ENCODE peak calls at places on chromosomes 5 and 9, in eight cellular contexts. T is lower lobe of right lung, H is PC-9, P is cardiac fibroblast, D is heart left ventricle, V is Caco-2, I is prostate gland, W is AG10803. A is an unnamed sample.

GRCh38 chr9:120916573-120916972 is 10.0 kb downstream of the TRAF1 start:
- DNase-seq in D (peak), H (no peak), P (peak), V (no peak), T (no peak), W (peak), I (peak), A (no peak)

GRCh38 chr9:35716236-35716635 is 15.8 kb downstream of the TLN1 start:
- DNase-seq in W (peak), P (peak), D (no peak), H (no peak), T (no peak), I (no peak), V (no peak), A (no peak)

GRCh38 chr5:93107141-93107540 is 473.9 kb downstream of the NR2F1-AS1 start:
- DNase-seq in P (no peak), V (no peak), D (no peak), I (no peak), H (no peak), T (no peak), W (no peak), A (no peak)

GRCh38 chr9:29437515-29437914 is 1864.2 kb upstream of the C9orf72 start:
- DNase-seq in D (no peak), H (no peak), W (no peak), V (no peak), P (no peak), I (no peak), T (no peak), A (no peak)

GRCh38 chr5:42848545-42848944 is 36.9 kb upstream of the SELENOP start:
- DNase-seq in T (no peak), D (no peak), P (no peak), I (no peak), H (no peak), V (no peak), W (no peak), A (no peak)

GRCh38 chr5:72347801-72348305 is 27.7 kb downstream of the PTCD2 start:
- DNase-seq in V (no peak), D (no peak), I (no peak), P (peak), T (no peak), H (peak), W (peak), A (no peak)

GRCh38 chr5:125798311-125798710 is 624.9 kb upstream of the GRAMD2B start:
- DNase-seq in D (no peak), V (no peak), T (no peak), H (no peak), W (peak), I (no peak), P (peak), A (no peak)

GRCh38 chr9:113933188-113933587 is 57.1 kb downstream of the ZNF618 start:
- DNase-seq in T (no peak), I (no peak), H (no peak), P (peak), D (no peak), V (no peak), W (no peak), A (no peak)

GRCh38 chr5:37190592-37190991 is 58.6 kb downstream of the CPLANE1 start:
- DNase-seq in D (no peak), H (peak), P (no peak), T (no peak), I (no peak), V (no peak), W (no peak), A (no peak)

GRCh38 chr9:88534456-88535225 is at the start of gene NXNL2:
- DNase-seq in W (peak), I (peak), V (peak), T (peak), D (peak), H (peak), P (peak), A (peak)

GRCh38 chr5:5494489-5495402 is 72.3 kb downstream of the ICE1 start:
- DNase-seq in W (peak), I (peak), H (no peak), V (peak), T (peak), D (peak), P (peak), A (peak)

GRCh38 chr5:179603308-179603707 is 20.2 kb downstream of the HNRNPH1 start:
- DNase-seq in I (no peak), P (no peak), W (no peak), V (no peak), T (no peak), H (no peak), D (no peak), A (no peak)

GRCh38 chr5:169081008-169081724 is 219.8 kb downstream of the SLIT3 start:
- DNase-seq in I (no peak), V (no peak), W (no peak), H (no peak), D (no peak), T (no peak), P (no peak), A (no peak)

GRCh38 chr5:24353606-24354005 is 291.2 kb downstream of the CDH10 start:
- DNase-seq in T (no peak), H (no peak), W (no peak), V (no peak), D (no peak), P (no peak), I (no peak), A (no peak)

GRCh38 chr5:67511911-67512310 is 315.3 kb upstream of the CD180 start:
- DNase-seq in V (no peak), P (no peak), W (no peak), D (no peak), H (no peak), T (no peak), I (no peak), A (no peak)

GRCh38 chr9:113274474-113275146 is 762 bp downstream of the CDC26 start:
- DNase-seq in I (peak), H (peak), W (peak), P (peak), V (no peak), T (no peak), D (no peak), A (no peak)

GRCh38 chr9:89999534-90000370 is 394.9 kb downstream of the GADD45G start:
- DNase-seq in T (peak), I (peak), D (peak), W (peak), V (peak), H (no peak), P (peak), A (no peak)

GRCh38 chr5:39100851-39101396 is 26.7 kb upstream of the RICTOR start:
- DNase-seq in D (no peak), W (peak), H (peak), I (no peak), V (no peak), T (no peak), P (peak), A (no peak)

GRCh38 chr5:109410389-109411174 is 808 bp upstream of the PJA2 start:
- DNase-seq in T (peak), P (peak), W (peak), V (peak), I (peak), H (peak), D (peak), A (peak)

GRCh38 chr5:92552206-92553160 is 1028.5 kb downstream of the NR2F1-AS1 start:
- DNase-seq in V (no peak), P (peak), W (peak), H (peak), T (no peak), I (no peak), D (no peak), A (no peak)

GRCh38 chr5:27797220-27797619 is 758.8 kb upstream of the CDH9 start:
- DNase-seq in I (no peak), H (no peak), P (no peak), V (no peak), T (no peak), W (no peak), D (no peak), A (no peak)

GRCh38 chr5:962386-962785 is 46.2 kb upstream of the NKD2 start:
- DNase-seq in I (no peak), D (peak), H (no peak), T (no peak), P (no peak), V (no peak), W (no peak), A (no peak)

GRCh38 chr9:21770877-21771560 is 31.4 kb upstream of the MTAP start:
- DNase-seq in H (no peak), D (no peak), V (no peak), W (peak), P (peak), T (no peak), I (no peak), A (no peak)

GRCh38 chr5:153907170-153907775 is 131.4 kb downstream of the FAM114A2 start:
- DNase-seq in T (no peak), D (no peak), V (no peak), I (no peak), W (peak), H (no peak), P (no peak), A (no peak)

GRCh38 chr5:72693546-72693945 is 122.9 kb upstream of the TNPO1 start:
- DNase-seq in P (no peak), I (no peak), H (no peak), D (no peak), W (no peak), V (no peak), T (no peak), A (no peak)

GRCh38 chr9:104386425-104387069 is 117.5 kb upstream of the OR13F1 start:
- DNase-seq in T (no peak), P (peak), V (no peak), W (peak), H (no peak), D (no peak), I (no peak), A (no peak)

GRCh38 chr5:158976035-158976434 is 123.7 kb downstream of the EBF1 start:
- DNase-seq in V (no peak), T (no peak), I (no peak), W (peak), D (no peak), P (peak), H (no peak), A (no peak)

GRCh38 chr5:121152411-121152810 is 688.3 kb downstream of the PRR16 start:
- DNase-seq in W (no peak), I (no peak), V (no peak), P (no peak), D (no peak), H (no peak), T (no peak), A (no peak)

GRCh38 chr9:87601175-87601574 is 103.5 kb downstream of the DAPK1 start:
- DNase-seq in V (no peak), D (peak), H (peak), I (no peak), W (no peak), T (peak), P (no peak), A (peak)

GRCh38 chr9:127883959-127884358 is 6.5 kb upstream of the AK1 start:
- DNase-seq in T (no peak), V (no peak), H (no peak), W (no peak), D (no peak), I (no peak), P (no peak), A (no peak)

GRCh38 chr9:90872835-90873294 is 71.2 kb downstream of the SYK start:
- DNase-seq in D (no peak), P (peak), I (no peak), V (no peak), T (no peak), W (peak), H (no peak), A (no peak)

GRCh38 chr5:370959-371810 is 49.7 kb downstream of the AHRR start:
- DNase-seq in H (no peak), D (no peak), V (peak), I (peak), W (peak), T (peak), P (no peak), A (peak)

GRCh38 chr9:133144142-133144886 is 19.4 kb downstream of the GBGT1 start:
- DNase-seq in H (peak), T (peak), V (peak), P (peak), D (peak), I (peak), W (peak), A (peak)

GRCh38 chr9:96158909-96159575 is 142.9 kb downstream of the HSD17B3 start:
- DNase-seq in W (peak), P (no peak), H (no peak), D (no peak), V (no peak), I (no peak), T (no peak), A (no peak)

GRCh38 chr5:85545129-85545528 is 1072.6 kb upstream of the COX7C start:
- DNase-seq in H (no peak), I (no peak), T (no peak), V (no peak), W (no peak), P (no peak), D (no peak), A (no peak)

GRCh38 chr5:77707786-77708185 is 68.4 kb downstream of the TBCA start:
- DNase-seq in D (no peak), V (no peak), T (no peak), W (no peak), P (no peak), H (no peak), I (no peak), A (no peak)

GRCh38 chr5:39167141-39167972 is 52.0 kb downstream of the FYB1 start:
- DNase-seq in W (peak), I (no peak), H (no peak), V (no peak), P (no peak), D (no peak), T (no peak), A (no peak)

DNA sequence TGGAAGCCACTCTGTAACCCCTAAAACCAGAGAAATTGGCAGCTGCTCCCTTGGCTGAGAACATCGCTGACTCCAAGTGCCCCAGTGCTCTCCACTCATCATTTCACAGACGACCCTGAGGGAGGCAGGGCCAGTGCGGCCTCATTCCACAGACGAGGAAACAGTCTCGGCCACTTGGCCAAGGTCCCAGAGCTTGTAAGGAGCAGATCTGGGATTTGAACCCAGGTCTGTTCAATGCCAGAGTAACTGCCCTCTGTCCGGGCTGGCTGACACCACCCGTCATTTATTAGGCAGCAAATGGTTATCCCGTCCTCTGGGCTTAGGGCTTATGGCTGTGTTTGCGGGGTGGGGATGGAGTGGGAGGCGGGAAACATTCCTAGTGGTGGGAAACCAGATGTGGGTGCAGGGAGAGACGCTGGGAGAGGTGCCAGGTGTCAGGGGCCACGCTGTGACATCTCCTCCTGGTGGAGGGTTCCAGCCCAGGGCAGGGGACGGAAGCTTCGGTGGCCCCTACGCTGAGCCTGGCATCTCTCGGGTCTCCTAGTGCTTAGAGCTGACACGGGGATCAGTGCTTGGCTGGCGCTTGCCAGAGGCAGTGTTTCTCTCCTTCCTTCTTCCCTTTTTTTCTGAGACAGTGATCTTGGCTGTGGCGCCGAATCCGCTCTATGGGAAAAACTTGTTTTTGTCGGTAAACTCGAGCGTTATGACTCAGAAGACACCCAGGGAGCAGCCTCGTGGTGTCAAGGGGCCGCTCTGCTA is 20.1 kb upstream of the IER5L start:
- DNase-seq in D (peak), T (no peak), V (no peak), P (peak), W (peak), H (no peak), I (no peak), A (no peak)
- TF ChIP-seq CTCF in D (peak), T (no peak), V (no peak), P (no peak), W (no peak), H (no peak), I (no peak), A (no peak)

GRCh38 chr9:14433841-14434511 is 120.0 kb upstream of the NFIB start:
- DNase-seq in T (no peak), P (peak), V (no peak), D (no peak), W (peak), I (no peak), H (peak), A (no peak)
- TF ChIP-seq CTCF in T (no peak), P (peak), V (no peak), D (peak), W (peak), I (peak), H (peak), A (no peak)

GRCh38 chr9:100595391-100596199 is 17.7 kb downstream of the CAVIN4 start:
- DNase-seq in W (peak), D (no peak), P (peak), T (no peak), V (peak), I (peak), H (no peak), A (no peak)
- TF ChIP-seq CTCF in W (peak), D (peak), P (peak), T (peak), V (peak), I (peak), H (peak), A (peak)

GRCh38 chr9:77211561-77211960 is 34.2 kb downstream of the VPS13A start:
- DNase-seq in V (no peak), W (no peak), P (no peak), T (no peak), D (no peak), I (no peak), H (no peak), A (no peak)

GRCh38 chr9:77212801-77213200 is 35.5 kb downstream of the VPS13A start:
- DNase-seq in D (no peak), H (no peak), T (no peak), V (no peak), P (no peak), W (no peak), I (no peak), A (no peak)

GRCh38 chr9:77221431-77221830 is 44.1 kb downstream of the VPS13A start:
- DNase-seq in D (no peak), H (no peak), W (no peak), T (no peak), P (no peak), V (no peak), I (no peak), A (no peak)

GRCh38 chr9:77218612-77219011 is 41.3 kb downstream of the VPS13A start:
- DNase-seq in V (no peak), I (no peak), W (peak), H (no peak), P (peak), T (no peak), D (no peak), A (no peak)

GRCh38 chr9:77215874-77216273 is 38.5 kb downstream of the VPS13A start:
- DNase-seq in W (peak), H (no peak), V (no peak), P (peak), D (no peak), T (no peak), I (no peak), A (no peak)
- TF ChIP-seq CTCF in W (peak), H (peak), V (peak), P (peak), D (peak), T (no peak), I (no peak), A (no peak)

GRCh38 chr5:156812959-156813358 is 37.1 kb upstream of the PPP1R2B start:
- DNase-seq in T (no peak), V (no peak), I (no peak), H (no peak), W (no peak), P (no peak), D (no peak), A (no peak)

GRCh38 chr5:156819967-156820581 is 30.0 kb upstream of the PPP1R2B start:
- DNase-seq in H (no peak), T (no peak), D (no peak), W (no peak), V (no peak), P (no peak), I (no peak), A (peak)

GRCh38 chr5:156819537-156819936 is 30.6 kb upstream of the PPP1R2B start:
- DNase-seq in W (no peak), P (no peak), V (no peak), T (no peak), H (no peak), D (no peak), I (no peak), A (no peak)

DNA sequence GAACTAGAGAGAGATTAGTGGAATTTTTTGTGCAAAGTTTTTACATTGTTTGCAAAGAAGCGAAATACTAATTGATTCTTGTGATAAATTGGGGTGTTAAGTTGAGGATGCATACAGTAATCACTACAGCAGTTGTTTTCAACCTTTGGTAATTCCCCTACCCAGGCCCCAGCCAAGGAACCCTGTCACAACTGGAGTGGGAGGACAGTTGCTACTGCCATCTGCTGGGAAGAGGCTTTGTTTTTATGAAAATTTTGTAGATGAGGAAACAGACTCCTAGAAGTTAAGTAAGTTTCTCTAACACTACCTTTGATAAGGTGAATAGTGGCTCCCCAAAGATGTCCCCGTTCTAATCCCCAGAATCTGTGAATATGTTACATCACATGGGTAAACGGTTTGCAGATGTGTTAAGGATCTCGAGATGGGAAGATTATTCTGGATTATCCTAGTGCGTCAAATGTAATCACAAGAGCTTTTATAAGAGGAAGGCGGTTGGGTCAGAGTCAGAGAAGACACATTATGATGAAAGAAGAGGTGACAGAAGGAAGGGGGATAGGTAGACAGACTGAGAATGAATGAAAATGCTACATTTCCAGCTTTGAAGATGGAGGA is 34.0 kb upstream of the PPP1R2B start:
- DNase-seq in T (no peak), V (peak), W (peak), H (no peak), I (no peak), P (peak), D (peak), A (peak)
- TF ChIP-seq CTCF in T (peak), V (peak), W (peak), H (peak), I (no peak), P (no peak), D (peak), A (peak)

DNA sequence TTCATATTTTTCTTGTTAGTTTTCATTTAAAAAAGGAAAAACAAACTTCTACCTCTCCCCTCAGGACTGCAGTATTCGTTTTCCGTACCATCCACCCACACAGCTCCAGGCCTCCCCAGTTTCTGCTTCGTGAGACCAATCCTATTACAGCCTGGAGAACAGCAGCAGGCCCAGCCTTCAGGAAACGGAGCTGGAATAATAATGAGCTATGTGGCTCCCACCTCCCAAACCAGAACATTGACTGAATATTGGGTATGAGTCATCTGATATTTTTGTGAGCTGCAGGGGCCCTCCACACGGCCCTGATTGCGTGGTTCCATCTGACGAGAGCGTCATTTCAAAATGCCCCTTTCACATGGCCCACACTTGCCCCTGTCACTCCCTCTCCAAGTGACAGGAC is 192.1 kb downstream of the BRINP1 start:
- DNase-seq in W (no peak), T (no peak), P (no peak), H (no peak), V (no peak), I (no peak), D (no peak), A (no peak)
- TF ChIP-seq CTCF in W (no peak), T (no peak), P (no peak), H (no peak), V (no peak), I (no peak), D (no peak), A (no peak)

A was measured in glutamatergic neuron.